ENCODE peak calls at places on chromosomes 7 and 10, in four cellular contexts. Y is vagina, C is IMR-90, V is right lobe of liver. O is an unnamed sample. For H3K9me3 and H3K4me1, the result is how much of the 10 kb centered on the place peaks cover.

GRCh38 chr10:78045237-78045636 is 11.6 kb downstream of the RPS24 start:
- DNase-seq in Y (no peak), C (no peak), V (no peak), O (no peak)

GRCh38 chr7:96131525-96131924 is 190.4 kb downstream of the SLC25A13 start:
- DNase-seq in Y (no peak), C (no peak), V (no peak), O (no peak)

GRCh38 chr7:108278281-108278680 is 148.1 kb upstream of the LAMB4 start:
- DNase-seq in Y (no peak), C (no peak), V (no peak), O (no peak)

GRCh38 chr10:60757422-60757895 is 20.8 kb upstream of the CDK1 start:
- DNase-seq in Y (no peak), C (peak), V (no peak), O (no peak)

GRCh38 chr7:151102991-151103390 is 16.7 kb downstream of the AGAP3 start:
- DNase-seq in Y (no peak), C (no peak), V (no peak), O (no peak)

GRCh38 chr10:17737021-17737965 is 14.7 kb upstream of the TMEM236 start:
- DNase-seq in Y (no peak), C (peak), V (no peak), O (peak)

GRCh38 chr7:38660427-38661099 is 29.4 kb upstream of the AMPH start:
- DNase-seq in Y (no peak), C (peak), V (no peak), O (peak)

GRCh38 chr10:95377950-95378349 is 87.1 kb upstream of the PDLIM1 start:
- DNase-seq in Y (no peak), C (no peak), V (no peak), O (no peak)

GRCh38 chr7:114426380-114426779 is 11.8 kb downstream of the FOXP2 start:
- DNase-seq in Y (no peak), C (no peak), V (no peak), O (no peak)

GRCh38 chr10:99315853-99316252 is 13.3 kb upstream of the CNNM1 start:
- DNase-seq in Y (no peak), C (no peak), V (no peak), O (no peak)

GRCh38 chr7:26375604-26376207 is 84.0 kb downstream of the SNX10 start:
- DNase-seq in Y (no peak), C (no peak), V (no peak), O (no peak)

GRCh38 chr7:102913846-102914245 is 1.0 kb downstream of the LRRC17 start:
- DNase-seq in Y (no peak), C (no peak), V (no peak), O (no peak)

GRCh38 chr10:100345570-100346330 is 1.3 kb upstream of the SCD start:
- DNase-seq in Y (no peak), C (peak), V (peak), O (no peak)

GRCh38 chr10:37222046-37222445 is 96.6 kb downstream of the ANKRD30A start:
- DNase-seq in Y (no peak), C (no peak), V (no peak), O (no peak)

GRCh38 chr10:14386202-14386593 is 55.5 kb upstream of the FRMD4A start:
- DNase-seq in Y (no peak), C (peak), V (no peak), O (no peak)

GRCh38 chr7:135167360-135167759 is 3.1 kb downstream of the CYREN start:
- DNase-seq in Y (no peak), C (no peak), V (no peak), O (no peak)

GRCh38 chr10:96369890-96370574 is 11.2 kb upstream of the OPALIN start:
- DNase-seq in Y (no peak), C (no peak), V (no peak), O (peak)

GRCh38 chr10:70096705-70097420 is 35.8 kb downstream of the AIFM2 start:
- DNase-seq in Y (no peak), C (no peak), V (no peak), O (no peak)

DNA sequence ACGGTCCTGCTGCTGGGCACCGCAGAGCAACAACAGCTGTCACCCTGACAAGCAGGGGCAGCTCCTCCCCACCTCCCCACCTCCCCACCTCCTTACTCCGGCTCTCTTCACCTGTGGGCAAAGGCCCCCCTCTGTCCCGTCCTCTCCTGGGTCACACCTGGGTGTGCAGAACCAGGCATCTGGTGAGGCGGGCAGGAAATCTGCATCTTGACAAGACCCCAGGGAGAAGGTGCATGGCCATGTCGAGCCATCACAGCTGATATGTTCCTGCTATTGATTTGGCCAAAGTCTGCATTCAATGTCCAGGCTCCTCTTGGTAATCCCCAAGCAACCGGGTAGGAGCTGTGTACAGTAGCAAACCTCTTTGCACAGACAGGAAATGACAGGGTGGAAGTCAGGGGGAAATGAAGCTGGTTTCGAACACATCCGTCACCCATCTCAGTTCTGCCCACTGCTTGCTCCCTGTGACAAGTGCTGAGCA is 554.2 kb downstream of the DNAJB6 start:
- DNase-seq in Y (no peak), C (no peak), V (peak), O (peak)
- H3K9me3 ChIP-seq in Y (under half), C (under half), V (under half), O (under half)

GRCh38 chr7:116779921-116780320 is 82.5 kb upstream of the CAPZA2 start:
- DNase-seq in Y (no peak), C (no peak), V (no peak), O (no peak)

GRCh38 chr7:116781584-116781983 is 80.8 kb upstream of the CAPZA2 start:
- DNase-seq in Y (no peak), C (no peak), V (no peak), O (no peak)

GRCh38 chr7:116780966-116781365 is 81.4 kb upstream of the CAPZA2 start:
- DNase-seq in Y (no peak), C (no peak), V (peak), O (peak)

GRCh38 chr7:116779222-116779621 is 83.2 kb upstream of the CAPZA2 start:
- DNase-seq in Y (no peak), C (no peak), V (no peak), O (peak)

GRCh38 chr7:116780521-116780920 is 81.9 kb upstream of the CAPZA2 start:
- DNase-seq in Y (no peak), C (no peak), V (no peak), O (no peak)
- H3K4me1 ChIP-seq in Y (under half), C (under half), V (under half), O (under half)

GRCh38 chr10:103930449-103930848 is 12.5 kb upstream of the STN1 start:
- DNase-seq in Y (no peak), C (no peak), V (no peak), O (no peak)
- H3K27ac ChIP-seq in Y (no peak), C (no peak), V (no peak), O (no peak)

DNA sequence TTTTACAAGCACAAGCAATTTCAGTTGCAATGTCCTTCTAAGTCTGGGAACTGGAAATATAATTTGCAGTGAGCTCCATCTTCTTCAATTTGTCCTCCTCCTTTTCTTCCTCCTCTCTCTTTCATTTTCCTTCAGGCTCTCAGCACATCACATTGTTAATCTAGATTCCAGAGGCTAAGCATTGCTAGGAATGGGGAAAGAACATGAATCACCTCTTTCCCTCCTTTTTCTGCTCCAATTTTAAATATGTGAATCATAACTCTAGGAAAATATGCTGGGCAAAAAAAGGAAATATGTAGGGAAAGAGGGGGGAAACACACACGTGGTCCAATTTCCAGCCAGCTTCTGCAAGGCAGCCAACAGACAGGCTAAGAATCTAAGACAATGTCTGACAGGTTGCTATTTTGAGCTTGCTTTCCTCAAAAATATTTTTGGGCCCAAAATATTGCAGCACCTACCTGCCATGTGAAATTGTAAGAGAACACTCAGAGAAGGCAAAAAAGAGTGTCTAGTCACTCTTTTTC is 72.7 kb upstream of the NUPR2 start:
- DNase-seq in Y (no peak), C (no peak), V (no peak), O (no peak)
- H3K9me3 ChIP-seq in Y (under half), C (under half), V (under half), O (under half)

GRCh38 chr7:137888254-137888653 is 41.5 kb upstream of the DGKI start:
- DNase-seq in Y (no peak), C (no peak), V (no peak), O (no peak)
- H3K4me1 ChIP-seq in Y (under half), C (under half), V (under half), O (under half)

DNA sequence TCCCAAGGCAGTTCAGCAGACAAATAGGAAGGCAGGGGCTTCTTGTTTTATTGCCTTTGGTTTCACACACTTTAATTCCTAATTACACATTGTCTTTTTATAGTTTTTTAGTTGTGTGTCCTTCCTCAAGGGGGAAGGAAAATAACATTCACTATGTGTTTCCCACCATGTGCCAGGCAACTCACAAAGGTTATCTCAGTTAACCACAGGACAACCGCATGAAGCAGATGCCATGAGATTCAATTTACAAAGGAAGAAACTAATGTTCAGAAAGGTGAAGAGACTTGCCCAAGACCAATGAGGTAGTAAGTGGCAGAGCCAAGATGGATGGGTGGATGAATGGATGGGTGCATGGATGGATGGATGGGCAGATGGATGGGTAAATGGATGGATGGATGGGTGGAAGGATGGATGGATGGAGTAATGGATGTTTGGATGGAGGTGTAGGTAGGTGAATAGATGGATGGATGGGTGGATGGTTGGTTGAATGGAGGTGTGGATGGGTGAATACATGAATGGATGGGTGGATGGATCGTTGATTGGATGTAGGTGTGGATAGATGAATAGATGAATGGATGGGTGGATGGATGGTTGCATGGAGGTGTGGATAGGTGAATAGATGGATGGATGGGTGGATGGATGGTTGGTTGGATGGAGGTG is 77.9 kb downstream of the ARHGAP22 start:
- DNase-seq in Y (no peak), C (peak), V (no peak), O (no peak)
- H3K27ac ChIP-seq in Y (no peak), C (peak), V (no peak), O (no peak)

DNA sequence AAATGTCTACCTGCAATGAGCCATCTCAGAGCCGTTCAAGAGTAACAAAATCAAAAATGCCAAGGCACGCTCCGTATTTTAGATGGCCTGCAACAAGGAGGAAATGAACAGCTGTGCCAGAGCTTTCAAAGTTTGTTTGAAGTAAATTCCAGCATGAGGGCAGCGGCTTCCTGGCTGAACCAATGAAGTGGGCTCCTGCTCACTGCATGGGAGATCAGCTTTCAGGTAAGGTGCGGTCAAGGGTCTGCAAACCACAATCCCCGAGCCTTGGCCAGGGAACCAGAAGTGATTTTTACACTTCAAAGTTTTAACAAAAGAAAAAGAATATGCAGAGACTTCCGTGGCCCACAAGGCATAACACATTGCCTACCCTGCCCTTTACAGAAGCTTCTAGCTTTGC is 120.6 kb downstream of the DIP2C start:
- DNase-seq in Y (no peak), C (no peak), V (no peak), O (no peak)
- H3K9me3 ChIP-seq in Y (under half), C (under half), V (under half), O (under half)

GRCh38 chr10:6300106-6300783 is 97.5 kb downstream of the PFKFB3 start:
- DNase-seq in Y (no peak), C (peak), V (peak), O (peak)

GRCh38 chr10:6299743-6300105 is 97.0 kb downstream of the PFKFB3 start:
- DNase-seq in Y (no peak), C (no peak), V (peak), O (no peak)

GRCh38 chr10:6300784-6301180 is 98.0 kb downstream of the PFKFB3 start:
- DNase-seq in Y (no peak), C (no peak), V (peak), O (no peak)

GRCh38 chr10:6299234-6299633 is 96.5 kb downstream of the PFKFB3 start:
- DNase-seq in Y (no peak), C (no peak), V (peak), O (peak)

DNA sequence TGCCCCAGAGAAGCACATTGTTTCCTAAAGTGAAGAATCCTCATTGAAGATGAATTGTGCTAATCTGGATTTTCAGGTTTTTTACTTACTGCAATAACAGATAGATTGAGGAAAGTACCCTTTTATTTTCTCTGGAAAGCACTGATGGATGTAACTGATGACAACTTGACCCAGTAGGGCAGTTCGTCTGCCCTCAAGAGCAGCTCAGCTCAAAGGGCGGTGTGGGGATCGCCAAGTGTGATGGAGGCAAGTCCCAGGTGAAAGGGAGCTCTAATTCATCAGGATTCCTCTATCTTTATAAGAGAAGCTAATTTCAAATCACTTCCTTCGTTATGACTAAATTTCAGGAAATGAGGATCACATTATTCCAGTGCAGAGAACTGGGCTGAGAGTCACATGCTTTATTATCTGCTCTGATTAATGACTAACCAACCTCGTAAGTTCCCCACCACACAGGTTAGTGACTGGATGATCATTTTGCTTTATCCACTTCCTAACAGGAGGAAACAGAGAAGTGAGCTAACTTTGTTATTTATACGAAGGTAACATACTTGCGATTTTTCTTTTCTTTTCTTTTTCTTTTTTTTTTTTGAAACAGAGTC is 98.9 kb downstream of the PFKFB3 start:
- DNase-seq in Y (no peak), C (no peak), V (peak), O (peak)
- H3K4me1 ChIP-seq in Y (under half), C (under half), V (under half), O (under half)

GRCh38 chr10:31768467-31768866 is 160.2 kb downstream of the ARHGAP12 start:
- DNase-seq in Y (no peak), C (peak), V (no peak), O (no peak)

GRCh38 chr10:31771345-31771831 is 157.2 kb downstream of the ARHGAP12 start:
- DNase-seq in Y (no peak), C (peak), V (no peak), O (no peak)

GRCh38 chr10:31765546-31765945 is 163.1 kb downstream of the ARHGAP12 start:
- DNase-seq in Y (no peak), C (no peak), V (no peak), O (no peak)

GRCh38 chr10:31770307-31770902 is 158.2 kb downstream of the ARHGAP12 start:
- DNase-seq in Y (no peak), C (no peak), V (peak), O (peak)

GRCh38 chr10:31769564-31769963 is 159.1 kb downstream of the ARHGAP12 start:
- DNase-seq in Y (no peak), C (peak), V (no peak), O (no peak)
- H3K27ac ChIP-seq in Y (no peak), C (peak), V (no peak), O (no peak)

O was measured in small intestine.